ENCODE peak calls at places on chromosomes 12 and 14, in ten cellular contexts. C is Peyer's patch; K is NCI-H526; P is HTR-8/SVneo; L is stimulated activated CD8-positive, alpha-beta memory T cell treated with anti-CD3 and anti-CD28 coated beads, Interleukin-7, amount 100 ng/mL, for 1 hour; J is NCI-H2081; M is retinal pigment epithelial cell; G is AG10803; U is left ventricle myocardium superior; I is mucosa of descending colon. Y is an unnamed sample.

GRCh38 chr12:82555699-82556098 is 131.0 kb upstream of the TMTC2 start:
- DNase-seq in C (no peak), K (no peak), P (no peak), L (no peak), J (no peak), M (peak), G (no peak), U (no peak), I (no peak), Y (no peak)

GRCh38 chr12:67999244-67999643 is 10.0 kb downstream of the IFNG-AS1 start:
- DNase-seq in C (no peak), K (no peak), P (no peak), L (no peak), J (no peak), M (no peak), G (no peak), U (no peak), I (no peak), Y (no peak)

GRCh38 chr14:80005561-80005960 is 205.7 kb downstream of the DIO2 start:
- DNase-seq in C (no peak), K (peak), P (no peak), L (no peak), J (no peak), M (no peak), G (no peak), U (no peak), I (no peak), Y (no peak)

GRCh38 chr12:108310489-108310888 is 28.6 kb downstream of the CMKLR1 start:
- DNase-seq in C (no peak), K (no peak), P (no peak), L (no peak), J (no peak), M (no peak), G (no peak), U (no peak), I (no peak), Y (no peak)

GRCh38 chr12:108307006-108307405 is 32.1 kb downstream of the CMKLR1 start:
- DNase-seq in C (no peak), K (no peak), P (peak), L (no peak), J (no peak), M (no peak), G (peak), U (no peak), I (no peak), Y (no peak)

GRCh38 chr14:102498678-102499265 is 10.8 kb downstream of the ANKRD9 start:
- DNase-seq in C (no peak), K (no peak), P (no peak), L (no peak), J (no peak), M (no peak), G (no peak), U (no peak), I (no peak), Y (no peak)

GRCh38 chr12:109762071-109762672 is 48.5 kb downstream of the FAM222A start:
- DNase-seq in C (no peak), K (no peak), P (no peak), L (no peak), J (no peak), M (no peak), G (no peak), U (peak), I (no peak), Y (peak)

GRCh38 chr14:58680698-58681097 is 42.9 kb downstream of the DACT1 start:
- DNase-seq in C (no peak), K (no peak), P (no peak), L (no peak), J (no peak), M (no peak), G (no peak), U (no peak), I (no peak), Y (no peak)

GRCh38 chr12:62472472-62472871 is 5.8 kb downstream of the MON2 start:
- DNase-seq in C (no peak), K (no peak), P (no peak), L (no peak), J (peak), M (no peak), G (no peak), U (no peak), I (no peak), Y (no peak)

GRCh38 chr12:54562720-54563356 is 13.4 kb downstream of the PDE1B start:
- DNase-seq in C (no peak), K (no peak), P (no peak), L (no peak), J (no peak), M (no peak), G (no peak), U (no peak), I (no peak), Y (no peak)

GRCh38 chr14:87522575-87522974 is 470.4 kb downstream of the GALC start:
- DNase-seq in C (no peak), K (peak), P (no peak), L (no peak), J (no peak), M (no peak), G (no peak), U (no peak), I (no peak), Y (no peak)

GRCh38 chr14:54138024-54138353 is 181.4 kb upstream of the BMP4 start:
- DNase-seq in C (no peak), K (no peak), P (no peak), L (no peak), J (no peak), M (no peak), G (no peak), U (no peak), I (no peak), Y (no peak)

GRCh38 chr12:62210422-62210821 is 49.8 kb upstream of the USP15 start:
- DNase-seq in C (no peak), K (no peak), P (peak), L (no peak), J (peak), M (no peak), G (peak), U (no peak), I (peak), Y (no peak)

GRCh38 chr14:90513151-90514014 is 116.6 kb downstream of the CALM1 start:
- DNase-seq in C (no peak), K (peak), P (no peak), L (no peak), J (peak), M (peak), G (no peak), U (peak), I (peak), Y (no peak)

GRCh38 chr12:63445266-63445665 is 223.0 kb downstream of the DPY19L2 start:
- DNase-seq in C (no peak), K (no peak), P (no peak), L (no peak), J (no peak), M (no peak), G (no peak), U (no peak), I (no peak), Y (no peak)

GRCh38 chr14:72830356-72830755 is 63.5 kb downstream of the DPF3 start:
- DNase-seq in C (no peak), K (no peak), P (no peak), L (no peak), J (no peak), M (no peak), G (no peak), U (no peak), I (no peak), Y (no peak)

GRCh38 chr14:94483729-94484275 is 7.8 kb upstream of the SERPINA9 start:
- DNase-seq in C (no peak), K (no peak), P (peak), L (no peak), J (no peak), M (no peak), G (peak), U (no peak), I (no peak), Y (no peak)

GRCh38 chr14:58738189-58738836 is 100.6 kb downstream of the DACT1 start:
- DNase-seq in C (no peak), K (no peak), P (no peak), L (no peak), J (peak), M (no peak), G (peak), U (no peak), I (no peak), Y (no peak)

GRCh38 chr12:49809369-49810158 is 18.6 kb downstream of the NCKAP5L start:
- DNase-seq in C (no peak), K (no peak), P (no peak), L (no peak), J (no peak), M (no peak), G (peak), U (peak), I (no peak), Y (no peak)

GRCh38 chr12:51898937-51899336 is 8.4 kb upstream of the ACVRL1 start:
- DNase-seq in C (no peak), K (no peak), P (no peak), L (no peak), J (no peak), M (no peak), G (peak), U (no peak), I (peak), Y (no peak)

GRCh38 chr12:116784238-116784612 is 46.1 kb downstream of the RNFT2 start:
- DNase-seq in C (no peak), K (no peak), P (peak), L (no peak), J (no peak), M (no peak), G (no peak), U (no peak), I (no peak), Y (no peak)

GRCh38 chr14:102479777-102480176 is 29.8 kb downstream of the ANKRD9 start:
- DNase-seq in C (no peak), K (no peak), P (no peak), L (no peak), J (no peak), M (no peak), G (no peak), U (peak), I (peak), Y (no peak)

GRCh38 chr12:70637286-70637685 is at the start of gene PTPRB:
- DNase-seq in C (no peak), K (no peak), P (no peak), L (no peak), J (no peak), M (no peak), G (no peak), U (no peak), I (no peak), Y (no peak)

GRCh38 chr14:72590577-72590976 is 303.3 kb downstream of the DPF3 start:
- DNase-seq in C (peak), K (no peak), P (no peak), L (no peak), J (no peak), M (no peak), G (no peak), U (no peak), I (no peak), Y (no peak)

GRCh38 chr14:100629098-100629497 is 41.9 kb upstream of the BEGAIN start:
- DNase-seq in C (no peak), K (no peak), P (no peak), L (no peak), J (no peak), M (no peak), G (no peak), U (no peak), I (peak), Y (no peak)

GRCh38 chr14:24430143-24430681 is 458 bp downstream of the KHNYN start:
- DNase-seq in C (peak), K (peak), P (peak), L (no peak), J (peak), M (no peak), G (peak), U (peak), I (peak), Y (peak)

GRCh38 chr14:72607386-72608125 is 286.3 kb downstream of the DPF3 start:
- DNase-seq in C (no peak), K (no peak), P (no peak), L (no peak), J (no peak), M (no peak), G (peak), U (no peak), I (no peak), Y (no peak)

GRCh38 chr12:10891937-10892336 is 7.9 kb upstream of the PRH1 start:
- DNase-seq in C (no peak), K (no peak), P (no peak), L (no peak), J (no peak), M (no peak), G (no peak), U (no peak), I (no peak), Y (no peak)

Y was measured in CD4-positive, alpha-beta T cell.